ENCODE peak calls at places on chromosomes 3 and 15, in seven cellular contexts. F, S, N, K, H, I and E are unnamed samples. For H3K9me3, the result is how much of the 10 kb centered on the place peaks cover.

GRCh38 chr3:69422751-69423150 is 36.9 kb upstream of the FRMD4B start:
- DNase-seq in F (peak), S (no peak), I (no peak), H (no peak), K (no peak), N (no peak), E (no peak)

GRCh38 chr3:13007251-13007941 is 65.8 kb downstream of the IQSEC1 start:
- DNase-seq in I (no peak), S (no peak), F (no peak), K (no peak), H (no peak), N (peak), E (no peak)

GRCh38 chr3:147613710-147614109 is 204.5 kb downstream of the ZIC1 start:
- DNase-seq in K (no peak), S (no peak), I (no peak), H (no peak), N (peak), F (no peak), E (no peak)

GRCh38 chr3:106305882-106306445 is 437.2 kb upstream of the CBLB start:
- DNase-seq in I (no peak), H (no peak), N (no peak), K (no peak), F (no peak), S (no peak), E (no peak)

GRCh38 chr3:23739536-23739935 is 66.2 kb upstream of the UBE2E1 start:
- DNase-seq in H (no peak), K (no peak), F (peak), I (no peak), N (peak), S (no peak), E (no peak)

GRCh38 chr3:179108091-179108490 is 36.5 kb upstream of the ZMAT3 start:
- DNase-seq in K (no peak), H (no peak), N (peak), S (peak), I (no peak), F (peak), E (no peak)

GRCh38 chr3:100057716-100058575 is 56.4 kb downstream of the FILIP1L start:
- DNase-seq in K (no peak), F (no peak), S (no peak), I (no peak), N (no peak), H (no peak), E (no peak)

GRCh38 chr15:85956515-85957275 is 123.0 kb upstream of the AGBL1 start:
- DNase-seq in F (peak), K (no peak), I (no peak), H (no peak), N (no peak), S (no peak), E (no peak)

GRCh38 chr3:8737823-8738222 is 4.2 kb downstream of the CAV3 start:
- DNase-seq in S (no peak), H (no peak), F (no peak), K (no peak), N (no peak), I (no peak), E (no peak)

GRCh38 chr3:160134964-160135363 is 90.3 kb upstream of the C3orf80 start:
- DNase-seq in H (no peak), S (no peak), K (no peak), I (no peak), F (peak), N (peak), E (no peak)

GRCh38 chr3:71428841-71429609 is 154.5 kb downstream of the FOXP1 start:
- DNase-seq in N (peak), S (no peak), I (no peak), F (peak), K (peak), H (peak), E (peak)

GRCh38 chr3:87696276-87697013 is 362.4 kb downstream of the CGGBP1 start:
- DNase-seq in S (no peak), H (no peak), I (no peak), N (no peak), K (no peak), F (no peak), E (no peak)

GRCh38 chr3:197847866-197848401 is 56.9 kb downstream of the LRCH3 start:
- DNase-seq in H (peak), N (peak), F (peak), K (no peak), I (no peak), S (no peak), E (peak)

GRCh38 chr15:100114100-100114499 is 227.7 kb downstream of the ADAMTS17 start:
- DNase-seq in I (peak), S (peak), K (peak), F (peak), N (peak), H (peak), E (peak)

GRCh38 chr15:37106490-37107001 is 6.2 kb upstream of the MEIS2 start:
- DNase-seq in I (no peak), N (peak), S (no peak), F (peak), H (no peak), K (peak), E (peak)

GRCh38 chr3:140552898-140553297 is 125.0 kb upstream of the TRIM42 start:
- DNase-seq in N (no peak), I (no peak), S (no peak), K (no peak), F (no peak), H (no peak), E (no peak)

GRCh38 chr3:73513260-73513659 is 111.5 kb downstream of the PDZRN3 start:
- DNase-seq in F (no peak), N (no peak), S (no peak), I (no peak), H (peak), K (no peak), E (no peak)

GRCh38 chr3:45515999-45516804 is 78.3 kb upstream of the LIMD1 start:
- DNase-seq in I (no peak), K (no peak), S (no peak), F (no peak), N (no peak), H (no peak), E (no peak)

GRCh38 chr3:157876556-157876955 is 229.7 kb downstream of the SHOX2 start:
- DNase-seq in I (no peak), K (no peak), N (no peak), S (no peak), H (no peak), F (no peak), E (no peak)

GRCh38 chr3:63477494-63478129 is 174.9 kb upstream of the SNTN start:
- DNase-seq in H (peak), F (no peak), K (no peak), S (no peak), N (no peak), I (no peak), E (no peak)

GRCh38 chr15:100082761-100083402 is 258.9 kb downstream of the ADAMTS17 start:
- DNase-seq in H (no peak), K (no peak), S (no peak), N (peak), I (no peak), F (no peak), E (no peak)

GRCh38 chr3:8937064-8938020 is 25.9 kb downstream of the RAD18 start:
- DNase-seq in F (peak), H (no peak), I (no peak), N (no peak), K (no peak), S (peak), E (no peak)

DNA sequence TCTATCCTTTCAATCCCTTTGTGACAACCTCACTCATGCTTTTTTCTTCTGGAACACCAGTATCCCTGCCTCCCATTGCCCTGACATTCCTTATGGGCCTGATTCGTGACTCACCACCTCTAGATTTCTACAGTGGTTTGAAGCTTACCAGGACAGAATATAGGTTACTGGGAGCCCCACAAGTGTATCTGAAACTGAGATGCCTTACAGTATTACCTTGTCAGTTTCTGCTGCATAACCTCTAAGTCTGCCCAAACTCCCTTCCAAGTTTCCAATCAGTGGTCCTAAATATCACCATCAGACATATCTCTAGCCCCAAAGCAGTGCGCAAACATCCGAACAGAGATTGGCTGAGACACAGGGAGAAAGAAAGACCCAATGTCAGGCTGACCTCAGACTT is 5.6 kb downstream of the CPB1 start:
- DNase-seq in N (no peak), H (no peak), F (peak), S (no peak), K (no peak), I (no peak), E (no peak)
- H3K9me3 ChIP-seq in N (under half), H (under half), F (under half), S (under half), K (under half), I (under half), E (under half)

DNA sequence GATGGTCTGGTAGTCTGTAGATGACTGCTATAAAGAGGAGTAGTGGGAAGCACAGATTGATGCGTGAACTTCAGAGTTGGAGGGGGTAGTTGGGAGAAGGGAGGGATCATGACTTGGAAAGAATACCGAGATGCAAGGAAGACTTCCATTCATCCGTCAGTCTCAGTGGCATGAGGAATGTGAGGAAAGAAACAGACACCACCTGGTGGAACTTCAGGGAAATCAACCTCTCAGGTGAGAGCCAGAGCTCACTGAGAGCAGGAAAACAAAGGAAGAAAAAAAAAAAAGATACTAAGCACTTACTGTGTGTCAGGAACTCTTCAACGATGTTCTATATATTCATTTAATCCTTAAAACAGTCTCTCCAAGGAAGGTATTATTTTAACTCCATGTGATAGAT is 172.4 kb downstream of the OXSM start:
- DNase-seq in K (no peak), N (no peak), I (no peak), H (no peak), F (no peak), S (no peak), E (no peak)
- TF ChIP-seq CTCF in K (no peak), N (no peak), I (no peak), H (no peak), F (no peak), S (peak), E (no peak)

DNA sequence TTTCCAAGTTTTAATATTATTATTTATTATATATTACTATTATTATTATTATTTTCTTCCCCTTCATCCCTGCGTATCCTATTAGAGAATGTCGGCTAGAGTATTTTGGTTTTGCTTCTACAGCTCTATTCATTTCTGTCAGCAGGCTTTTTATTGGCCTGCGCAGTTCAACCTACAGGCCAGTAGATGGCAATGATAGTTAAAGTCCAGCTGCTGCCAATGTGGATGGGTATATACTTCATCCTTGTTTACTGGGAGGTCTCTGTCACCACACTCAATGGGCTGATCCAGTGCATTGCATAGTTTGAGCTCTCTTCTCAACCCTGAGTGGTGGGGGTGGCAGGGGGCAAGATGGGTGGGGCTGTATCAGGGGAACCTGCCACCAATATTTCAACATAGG is 799.8 kb downstream of the NSUN3 start:
- DNase-seq in F (no peak), H (no peak), K (no peak), N (peak), I (no peak), S (no peak), E (peak)
- H3K9me3 ChIP-seq in F (under half), H (under half), K (under half), N (under half), I (half or more), S (under half), E (under half)

GRCh38 chr3:141575879-141576743 is 89.3 kb downstream of the RASA2 start:
- DNase-seq in K (no peak), S (no peak), N (no peak), H (no peak), I (no peak), F (peak), E (no peak)
- TF ChIP-seq CTCF in K (peak), S (peak), N (peak), H (peak), I (peak), F (peak), E (peak)

DNA sequence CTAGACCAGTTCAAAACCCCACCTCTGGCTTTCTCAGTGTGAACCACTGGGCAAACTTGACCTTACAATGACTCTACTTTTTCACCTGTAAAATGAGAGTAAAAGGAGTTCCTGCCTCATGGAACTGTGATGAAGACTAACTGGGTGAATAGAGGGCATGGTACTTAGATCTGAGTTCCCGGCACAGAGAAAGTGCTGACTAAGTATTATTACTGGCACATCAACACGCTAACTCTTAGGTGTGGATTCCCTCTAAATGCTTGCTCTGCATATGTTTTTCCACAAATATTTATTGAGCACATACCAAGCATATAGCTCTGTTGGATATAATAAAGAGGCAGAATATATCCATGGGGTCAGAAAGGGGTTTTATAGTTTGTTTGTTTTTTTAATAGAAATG is 437.8 kb downstream of the MAGI1 start:
- DNase-seq in K (no peak), N (no peak), F (no peak), I (no peak), S (no peak), H (no peak), E (no peak)
- H3K9me3 ChIP-seq in K (under half), N (under half), F (under half), I (under half), S (under half), H (under half), E (under half)